ENCODE peak calls at places on chromosomes 4 and X, in eight cellular contexts. One of them, this sample, is unnamed.
A peak's percentile ranks its signal among the peaks of the same experiment; 100 is the strongest.

GRCh38 chr4:41339812-41340809 is 83.4 kb downstream of the UCHL1 start:
- DNase-seq in right lobe of liver: no peak
- DNase-seq in coronary artery: no peak
- DNase-seq in bronchial epithelial cell: no peak
- DNase-seq in spleen: no peak
- DNase-seq in cardiac muscle cell: no peak
- DNase-seq in fibroblast of lung: peak; percentile 90
- DNase-seq in adrenal gland: peak; percentile 50
- DNase-seq in this sample: no peak

GRCh38 chr4:184536881-184537248 is 62.5 kb upstream of the IRF2 start:
- DNase-seq in right lobe of liver: no peak
- DNase-seq in coronary artery: no peak
- DNase-seq in bronchial epithelial cell: no peak
- DNase-seq in spleen: no peak
- DNase-seq in cardiac muscle cell: no peak
- DNase-seq in fibroblast of lung: peak; percentile 4
- DNase-seq in adrenal gland: no peak
- DNase-seq in this sample: no peak

GRCh38 chrX:37745835-37746234 is 34.0 kb upstream of the CYBB start:
- DNase-seq in right lobe of liver: no peak
- DNase-seq in coronary artery: no peak
- DNase-seq in bronchial epithelial cell: no peak
- DNase-seq in spleen: peak; percentile 69
- DNase-seq in cardiac muscle cell: no peak
- DNase-seq in fibroblast of lung: no peak
- DNase-seq in adrenal gland: no peak
- DNase-seq in this sample: no peak

GRCh38 chr4:110088670-110089069 is 109.7 kb downstream of the ELOVL6 start:
- DNase-seq in right lobe of liver: no peak
- DNase-seq in coronary artery: no peak
- DNase-seq in bronchial epithelial cell: no peak
- DNase-seq in spleen: no peak
- DNase-seq in cardiac muscle cell: no peak
- DNase-seq in fibroblast of lung: peak; percentile 65
- DNase-seq in adrenal gland: no peak
- DNase-seq in this sample: no peak

GRCh38 chr4:127143460-127144190 is 489.1 kb upstream of the INTU start:
- DNase-seq in right lobe of liver: no peak
- DNase-seq in coronary artery: no peak
- DNase-seq in bronchial epithelial cell: peak; percentile 60
- DNase-seq in spleen: no peak
- DNase-seq in cardiac muscle cell: no peak
- DNase-seq in fibroblast of lung: peak; percentile 65
- DNase-seq in adrenal gland: no peak
- DNase-seq in this sample: no peak

GRCh38 chr4:113090954-113091353 is 41.5 kb downstream of the ANK2 start:
- DNase-seq in right lobe of liver: no peak
- DNase-seq in coronary artery: no peak
- DNase-seq in bronchial epithelial cell: no peak
- DNase-seq in spleen: no peak
- DNase-seq in cardiac muscle cell: no peak
- DNase-seq in fibroblast of lung: no peak
- DNase-seq in adrenal gland: no peak
- DNase-seq in this sample: no peak

GRCh38 chr4:107618656-107619055 is 101.4 kb downstream of the PAPSS1 start:
- DNase-seq in right lobe of liver: no peak
- DNase-seq in coronary artery: no peak
- DNase-seq in bronchial epithelial cell: no peak
- DNase-seq in spleen: no peak
- DNase-seq in cardiac muscle cell: no peak
- DNase-seq in fibroblast of lung: no peak
- DNase-seq in adrenal gland: no peak
- DNase-seq in this sample: no peak

GRCh38 chrX:149372861-149373260 is 132.2 kb downstream of the IDS start:
- DNase-seq in right lobe of liver: no peak
- DNase-seq in coronary artery: no peak
- DNase-seq in bronchial epithelial cell: no peak
- DNase-seq in spleen: no peak
- DNase-seq in cardiac muscle cell: peak; percentile 43
- DNase-seq in fibroblast of lung: no peak
- DNase-seq in adrenal gland: no peak
- DNase-seq in this sample: no peak

GRCh38 chrX:122586831-122587230 is 597.2 kb upstream of the GRIA3 start:
- DNase-seq in right lobe of liver: no peak
- DNase-seq in coronary artery: no peak
- DNase-seq in bronchial epithelial cell: no peak
- DNase-seq in spleen: no peak
- DNase-seq in cardiac muscle cell: no peak
- DNase-seq in fibroblast of lung: no peak
- DNase-seq in adrenal gland: no peak
- DNase-seq in this sample: no peak

GRCh38 chr4:108512615-108513505 is 107.5 kb upstream of the RPL34 start:
- DNase-seq in right lobe of liver: no peak
- DNase-seq in coronary artery: no peak
- DNase-seq in bronchial epithelial cell: peak; percentile 33
- DNase-seq in spleen: no peak
- DNase-seq in cardiac muscle cell: peak; percentile 81
- DNase-seq in fibroblast of lung: peak; percentile 76
- DNase-seq in adrenal gland: peak; percentile 72
- DNase-seq in this sample: no peak

GRCh38 chrX:6223516-6223915 is 5.2 kb downstream of the NLGN4X start:
- DNase-seq in right lobe of liver: no peak
- DNase-seq in coronary artery: no peak
- DNase-seq in bronchial epithelial cell: no peak
- DNase-seq in spleen: no peak
- DNase-seq in cardiac muscle cell: no peak
- DNase-seq in fibroblast of lung: no peak
- DNase-seq in adrenal gland: no peak
- DNase-seq in this sample: no peak

GRCh38 chrX:8084023-8084422 is 87.0 kb downstream of the VCX2 start:
- DNase-seq in right lobe of liver: no peak
- DNase-seq in coronary artery: no peak
- DNase-seq in bronchial epithelial cell: peak; percentile 47
- DNase-seq in spleen: no peak
- DNase-seq in cardiac muscle cell: no peak
- DNase-seq in fibroblast of lung: peak; percentile 78
- DNase-seq in adrenal gland: no peak
- DNase-seq in this sample: no peak

GRCh38 chr4:74134500-74134852 is 23.4 kb upstream of the MTHFD2L start:
- DNase-seq in right lobe of liver: no peak
- DNase-seq in coronary artery: no peak
- DNase-seq in bronchial epithelial cell: no peak
- DNase-seq in spleen: no peak
- DNase-seq in cardiac muscle cell: no peak
- DNase-seq in fibroblast of lung: no peak
- DNase-seq in adrenal gland: no peak
- DNase-seq in this sample: no peak

GRCh38 chrX:111164728-111165127 is 68.7 kb downstream of the PAK3 start:
- DNase-seq in right lobe of liver: no peak
- DNase-seq in coronary artery: no peak
- DNase-seq in bronchial epithelial cell: peak; percentile 10
- DNase-seq in spleen: no peak
- DNase-seq in cardiac muscle cell: peak; percentile 27
- DNase-seq in fibroblast of lung: no peak
- DNase-seq in adrenal gland: no peak
- DNase-seq in this sample: no peak

GRCh38 chrX:93874554-93874953 is 200.5 kb downstream of the FAM133A start:
- DNase-seq in right lobe of liver: no peak
- DNase-seq in coronary artery: no peak
- DNase-seq in bronchial epithelial cell: peak; percentile 1
- DNase-seq in spleen: no peak
- DNase-seq in cardiac muscle cell: peak; percentile 67
- DNase-seq in fibroblast of lung: no peak
- DNase-seq in adrenal gland: peak; percentile 21
- DNase-seq in this sample: no peak

GRCh38 chr4:112516076-112516385 is at the start of gene NEUROG2:
- DNase-seq in right lobe of liver: no peak
- DNase-seq in coronary artery: no peak
- DNase-seq in bronchial epithelial cell: no peak
- DNase-seq in spleen: no peak
- DNase-seq in cardiac muscle cell: no peak
- DNase-seq in fibroblast of lung: no peak
- DNase-seq in adrenal gland: no peak
- DNase-seq in this sample: no peak

GRCh38 chr4:4869731-4870483 is 10.4 kb downstream of the MSX1 start:
- DNase-seq in right lobe of liver: no peak
- DNase-seq in coronary artery: no peak
- DNase-seq in bronchial epithelial cell: no peak
- DNase-seq in spleen: no peak
- DNase-seq in cardiac muscle cell: peak; percentile 60
- DNase-seq in fibroblast of lung: no peak
- DNase-seq in adrenal gland: no peak
- DNase-seq in this sample: no peak
- H3K4me3 ChIP-seq in right lobe of liver: no peak overlapping the region
- H3K4me3 ChIP-seq in coronary artery: no peak overlapping the region
- H3K4me3 ChIP-seq in bronchial epithelial cell: no peak overlapping the region
- H3K4me3 ChIP-seq in spleen: no peak overlapping the region
- H3K4me3 ChIP-seq in cardiac muscle cell: no peak overlapping the region
- H3K4me3 ChIP-seq in fibroblast of lung: no peak overlapping the region
- H3K4me3 ChIP-seq in adrenal gland: no peak overlapping the region
- H3K4me3 ChIP-seq in this sample: no peak overlapping the region

DNA sequence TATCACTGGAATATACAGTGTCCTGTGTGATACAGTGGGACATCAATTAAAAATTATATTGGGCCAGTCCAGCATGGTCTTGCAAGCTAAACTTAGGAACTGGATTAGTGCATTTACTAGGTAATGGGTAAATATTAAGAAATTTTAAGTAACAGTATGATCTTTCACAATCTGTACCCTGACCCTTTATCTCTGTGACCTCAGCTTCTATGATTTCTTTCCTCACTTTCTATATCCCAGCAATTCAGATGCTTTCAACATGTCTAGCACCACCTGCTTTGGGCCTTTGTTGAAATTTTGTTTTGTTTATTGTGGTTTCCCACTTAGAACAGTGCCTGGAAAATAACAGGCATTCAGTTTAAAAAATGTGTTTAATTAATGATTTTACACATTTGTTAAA is 2295.4 kb downstream of the ARAP2 start:
- DNase-seq in right lobe of liver: no peak
- DNase-seq in coronary artery: no peak
- DNase-seq in bronchial epithelial cell: no peak
- DNase-seq in spleen: no peak
- DNase-seq in cardiac muscle cell: no peak
- DNase-seq in fibroblast of lung: no peak
- DNase-seq in adrenal gland: no peak
- DNase-seq in this sample: no peak
- H3K4me3 ChIP-seq in right lobe of liver: no peak overlapping the region
- H3K4me3 ChIP-seq in coronary artery: no peak overlapping the region
- H3K4me3 ChIP-seq in bronchial epithelial cell: no peak overlapping the region
- H3K4me3 ChIP-seq in spleen: no peak overlapping the region
- H3K4me3 ChIP-seq in cardiac muscle cell: no peak overlapping the region
- H3K4me3 ChIP-seq in fibroblast of lung: no peak overlapping the region
- H3K4me3 ChIP-seq in adrenal gland: no peak overlapping the region
- H3K4me3 ChIP-seq in this sample: no peak overlapping the region

GRCh38 chr4:148215202-148215601 is 227.0 kb downstream of the NR3C2 start:
- DNase-seq in right lobe of liver: no peak
- DNase-seq in coronary artery: no peak
- DNase-seq in bronchial epithelial cell: no peak
- DNase-seq in spleen: no peak
- DNase-seq in cardiac muscle cell: no peak
- DNase-seq in fibroblast of lung: no peak
- DNase-seq in adrenal gland: peak; percentile 42
- DNase-seq in this sample: no peak
- H3K4me3 ChIP-seq in right lobe of liver: no peak overlapping the region
- H3K4me3 ChIP-seq in coronary artery: peak overlapping the region; percentile 48
- H3K4me3 ChIP-seq in bronchial epithelial cell: no peak overlapping the region
- H3K4me3 ChIP-seq in spleen: no peak overlapping the region
- H3K4me3 ChIP-seq in cardiac muscle cell: no peak overlapping the region
- H3K4me3 ChIP-seq in fibroblast of lung: no peak overlapping the region
- H3K4me3 ChIP-seq in adrenal gland: no peak overlapping the region
- H3K4me3 ChIP-seq in this sample: no peak overlapping the region

GRCh38 chr4:45325112-45325462 is 598.7 kb upstream of the GNPDA2 start:
- DNase-seq in right lobe of liver: no peak
- DNase-seq in coronary artery: no peak
- DNase-seq in bronchial epithelial cell: no peak
- DNase-seq in spleen: no peak
- DNase-seq in cardiac muscle cell: no peak
- DNase-seq in fibroblast of lung: no peak
- DNase-seq in adrenal gland: no peak
- DNase-seq in this sample: no peak
- H3K4me3 ChIP-seq in right lobe of liver: no peak overlapping the region
- H3K4me3 ChIP-seq in coronary artery: no peak overlapping the region
- H3K4me3 ChIP-seq in bronchial epithelial cell: no peak overlapping the region
- H3K4me3 ChIP-seq in spleen: no peak overlapping the region
- H3K4me3 ChIP-seq in cardiac muscle cell: no peak overlapping the region
- H3K4me3 ChIP-seq in fibroblast of lung: no peak overlapping the region
- H3K4me3 ChIP-seq in adrenal gland: no peak overlapping the region
- H3K4me3 ChIP-seq in this sample: no peak overlapping the region